ENCODE peak calls at places on chromosomes 12 and 14, in six cellular contexts. A is foreskin melanocyte; X is COR-L47; Q is BJ; F is stimulated activated CD4-positive, alpha-beta T cell treated with anti-CD3 and anti-CD28 coated beads, Interleukin-1b, Interleukin-23, amount 100 ng/mL, for 48 hours; H is sigmoid colon. E is an unnamed sample.
A peak's percentile ranks its signal among the peaks of the same experiment; 100 is the strongest.

GRCh38 chr14:61475316-61475715 is 153.9 kb downstream of the PRKCH start:
- DNase-seq in A (no peak), X (peak; percentile 77), Q (no peak), F (no peak), H (no peak), E (no peak)

GRCh38 chr12:53500119-53500775 is 836 bp upstream of the TARBP2 start:
- DNase-seq in A (peak; percentile 85), X (no peak), Q (no peak), F (no peak), H (peak; percentile 93), E (no peak)

GRCh38 chr12:86929962-86930361 is 673.8 kb upstream of the MGAT4C start:
- DNase-seq in A (no peak), X (no peak), Q (no peak), F (no peak), H (no peak), E (no peak)

GRCh38 chr14:87254331-87254730 is 738.7 kb downstream of the GALC start:
- DNase-seq in A (no peak), X (no peak), Q (no peak), F (no peak), H (no peak), E (no peak)

GRCh38 chr14:105014631-105015030 is 6.3 kb downstream of the CDCA4 start:
- DNase-seq in A (no peak), X (no peak), Q (no peak), F (no peak), H (no peak), E (no peak)

GRCh38 chr14:104280902-104281767 is 142.7 kb downstream of the KIF26A start:
- DNase-seq in A (no peak), X (no peak), Q (no peak), F (no peak), H (no peak), E (peak; percentile 20)

GRCh38 chr12:93689076-93689834 is 12.1 kb downstream of the CRADD start:
- DNase-seq in A (no peak), X (no peak), Q (no peak), F (no peak), H (no peak), E (no peak)

GRCh38 chr14:93527076-93527692 is 96.4 kb downstream of the UNC79 start:
- DNase-seq in A (no peak), X (no peak), Q (no peak), F (no peak), H (no peak), E (no peak)

GRCh38 chr12:63064080-63064479 is 86.9 kb downstream of the AVPR1A start:
- DNase-seq in A (peak; percentile 65), X (no peak), Q (peak; percentile 49), F (no peak), H (no peak), E (no peak)

E was measured in H9.